ENCODE peak calls at places on chromosome 22, in ten cellular contexts. One of them, this sample, is unnamed.

GRCh38 chr22:38201718-38202436 is at the start of gene MAFF:
- DNase-seq in K562: peak
- DNase-seq in skeletal muscle cell: peak
- DNase-seq in mammary epithelial cell: peak
- DNase-seq in COLO829: peak
- DNase-seq in NCI-H1105 treated with DMSO at 0.1 percent for 48 hours: peak
- DNase-seq in heart left ventricle: peak
- DNase-seq in GM20000: peak
- DNase-seq in activated CD4-positive, CD25-positive, alpha-beta regulatory T cell treated with anti-CD3 and anti-CD28 coated beads, Interleukin-2, amount 50 U/mL, for 16 hours: peak
- DNase-seq in NCI-H2171 treated with DMSO at 0.1 percent for 48 hours: peak
- DNase-seq in this sample: peak

GRCh38 chr22:27546157-27546556 is 255.4 kb downstream of the MN1 start:
- DNase-seq in K562: no peak
- DNase-seq in skeletal muscle cell: no peak
- DNase-seq in mammary epithelial cell: no peak
- DNase-seq in COLO829: no peak
- DNase-seq in NCI-H1105 treated with DMSO at 0.1 percent for 48 hours: no peak
- DNase-seq in heart left ventricle: no peak
- DNase-seq in GM20000: no peak
- DNase-seq in activated CD4-positive, CD25-positive, alpha-beta regulatory T cell treated with anti-CD3 and anti-CD28 coated beads, Interleukin-2, amount 50 U/mL, for 16 hours: no peak
- DNase-seq in NCI-H2171 treated with DMSO at 0.1 percent for 48 hours: no peak
- DNase-seq in this sample: no peak

GRCh38 chr22:37354271-37355069 is 72.2 kb downstream of the CYTH4 start:
- DNase-seq in K562: no peak
- DNase-seq in skeletal muscle cell: no peak
- DNase-seq in mammary epithelial cell: no peak
- DNase-seq in COLO829: no peak
- DNase-seq in NCI-H1105 treated with DMSO at 0.1 percent for 48 hours: no peak
- DNase-seq in heart left ventricle: no peak
- DNase-seq in GM20000: no peak
- DNase-seq in activated CD4-positive, CD25-positive, alpha-beta regulatory T cell treated with anti-CD3 and anti-CD28 coated beads, Interleukin-2, amount 50 U/mL, for 16 hours: no peak
- DNase-seq in NCI-H2171 treated with DMSO at 0.1 percent for 48 hours: peak
- DNase-seq in this sample: no peak

GRCh38 chr22:44024288-44024908 is at the start of gene PARVB:
- DNase-seq in K562: peak
- DNase-seq in skeletal muscle cell: no peak
- DNase-seq in mammary epithelial cell: no peak
- DNase-seq in COLO829: no peak
- DNase-seq in NCI-H1105 treated with DMSO at 0.1 percent for 48 hours: no peak
- DNase-seq in heart left ventricle: peak
- DNase-seq in GM20000: peak
- DNase-seq in activated CD4-positive, CD25-positive, alpha-beta regulatory T cell treated with anti-CD3 and anti-CD28 coated beads, Interleukin-2, amount 50 U/mL, for 16 hours: no peak
- DNase-seq in NCI-H2171 treated with DMSO at 0.1 percent for 48 hours: no peak
- DNase-seq in this sample: peak

GRCh38 chr22:35353318-35353717 is 27.6 kb upstream of the HMOX1 start:
- DNase-seq in K562: no peak
- DNase-seq in skeletal muscle cell: no peak
- DNase-seq in mammary epithelial cell: no peak
- DNase-seq in COLO829: no peak
- DNase-seq in NCI-H1105 treated with DMSO at 0.1 percent for 48 hours: no peak
- DNase-seq in heart left ventricle: no peak
- DNase-seq in GM20000: no peak
- DNase-seq in activated CD4-positive, CD25-positive, alpha-beta regulatory T cell treated with anti-CD3 and anti-CD28 coated beads, Interleukin-2, amount 50 U/mL, for 16 hours: no peak
- DNase-seq in NCI-H2171 treated with DMSO at 0.1 percent for 48 hours: no peak
- DNase-seq in this sample: no peak

GRCh38 chr22:20779813-20780148 is 5.9 kb downstream of the SERPIND1 start:
- DNase-seq in K562: no peak
- DNase-seq in skeletal muscle cell: no peak
- DNase-seq in mammary epithelial cell: no peak
- DNase-seq in COLO829: no peak
- DNase-seq in NCI-H1105 treated with DMSO at 0.1 percent for 48 hours: no peak
- DNase-seq in heart left ventricle: no peak
- DNase-seq in GM20000: no peak
- DNase-seq in activated CD4-positive, CD25-positive, alpha-beta regulatory T cell treated with anti-CD3 and anti-CD28 coated beads, Interleukin-2, amount 50 U/mL, for 16 hours: no peak
- DNase-seq in NCI-H2171 treated with DMSO at 0.1 percent for 48 hours: no peak
- DNase-seq in this sample: no peak

GRCh38 chr22:47122441-47123000 is 360.1 kb downstream of the TBC1D22A start:
- DNase-seq in K562: no peak
- DNase-seq in skeletal muscle cell: no peak
- DNase-seq in mammary epithelial cell: no peak
- DNase-seq in COLO829: no peak
- DNase-seq in NCI-H1105 treated with DMSO at 0.1 percent for 48 hours: no peak
- DNase-seq in heart left ventricle: peak
- DNase-seq in GM20000: no peak
- DNase-seq in activated CD4-positive, CD25-positive, alpha-beta regulatory T cell treated with anti-CD3 and anti-CD28 coated beads, Interleukin-2, amount 50 U/mL, for 16 hours: no peak
- DNase-seq in NCI-H2171 treated with DMSO at 0.1 percent for 48 hours: no peak
- DNase-seq in this sample: no peak

GRCh38 chr22:27554106-27554814 is 247.3 kb downstream of the MN1 start:
- DNase-seq in K562: no peak
- DNase-seq in skeletal muscle cell: no peak
- DNase-seq in mammary epithelial cell: no peak
- DNase-seq in COLO829: peak
- DNase-seq in NCI-H1105 treated with DMSO at 0.1 percent for 48 hours: no peak
- DNase-seq in heart left ventricle: no peak
- DNase-seq in GM20000: no peak
- DNase-seq in activated CD4-positive, CD25-positive, alpha-beta regulatory T cell treated with anti-CD3 and anti-CD28 coated beads, Interleukin-2, amount 50 U/mL, for 16 hours: no peak
- DNase-seq in NCI-H2171 treated with DMSO at 0.1 percent for 48 hours: no peak
- DNase-seq in this sample: no peak

GRCh38 chr22:37178350-37179125 is 9.5 kb downstream of the C1QTNF6 start:
- DNase-seq in K562: no peak
- DNase-seq in skeletal muscle cell: no peak
- DNase-seq in mammary epithelial cell: no peak
- DNase-seq in COLO829: no peak
- DNase-seq in NCI-H1105 treated with DMSO at 0.1 percent for 48 hours: no peak
- DNase-seq in heart left ventricle: no peak
- DNase-seq in GM20000: no peak
- DNase-seq in activated CD4-positive, CD25-positive, alpha-beta regulatory T cell treated with anti-CD3 and anti-CD28 coated beads, Interleukin-2, amount 50 U/mL, for 16 hours: no peak
- DNase-seq in NCI-H2171 treated with DMSO at 0.1 percent for 48 hours: no peak
- DNase-seq in this sample: no peak

GRCh38 chr22:19632671-19633148 is 81.6 kb upstream of the SEPTIN5 start:
- DNase-seq in K562: no peak
- DNase-seq in skeletal muscle cell: no peak
- DNase-seq in mammary epithelial cell: peak
- DNase-seq in COLO829: no peak
- DNase-seq in NCI-H1105 treated with DMSO at 0.1 percent for 48 hours: no peak
- DNase-seq in heart left ventricle: no peak
- DNase-seq in GM20000: no peak
- DNase-seq in activated CD4-positive, CD25-positive, alpha-beta regulatory T cell treated with anti-CD3 and anti-CD28 coated beads, Interleukin-2, amount 50 U/mL, for 16 hours: no peak
- DNase-seq in NCI-H2171 treated with DMSO at 0.1 percent for 48 hours: peak
- DNase-seq in this sample: no peak

GRCh38 chr22:20316844-20317401 is 2.9 kb downstream of the DGCR6L start:
- DNase-seq in K562: peak
- DNase-seq in skeletal muscle cell: no peak
- DNase-seq in mammary epithelial cell: no peak
- DNase-seq in COLO829: no peak
- DNase-seq in NCI-H1105 treated with DMSO at 0.1 percent for 48 hours: no peak
- DNase-seq in heart left ventricle: no peak
- DNase-seq in GM20000: no peak
- DNase-seq in activated CD4-positive, CD25-positive, alpha-beta regulatory T cell treated with anti-CD3 and anti-CD28 coated beads, Interleukin-2, amount 50 U/mL, for 16 hours: no peak
- DNase-seq in NCI-H2171 treated with DMSO at 0.1 percent for 48 hours: no peak
- DNase-seq in this sample: no peak

GRCh38 chr22:30605449-30606110 is 1.4 kb upstream of the TCN2 start:
- DNase-seq in K562: peak
- DNase-seq in skeletal muscle cell: no peak
- DNase-seq in mammary epithelial cell: peak
- DNase-seq in COLO829: peak
- DNase-seq in NCI-H1105 treated with DMSO at 0.1 percent for 48 hours: peak
- DNase-seq in heart left ventricle: no peak
- DNase-seq in GM20000: peak
- DNase-seq in activated CD4-positive, CD25-positive, alpha-beta regulatory T cell treated with anti-CD3 and anti-CD28 coated beads, Interleukin-2, amount 50 U/mL, for 16 hours: no peak
- DNase-seq in NCI-H2171 treated with DMSO at 0.1 percent for 48 hours: peak
- DNase-seq in this sample: no peak

GRCh38 chr22:49014227-49015201 is 813.2 kb downstream of the BRD1 start:
- DNase-seq in K562: no peak
- DNase-seq in skeletal muscle cell: no peak
- DNase-seq in mammary epithelial cell: no peak
- DNase-seq in COLO829: no peak
- DNase-seq in NCI-H1105 treated with DMSO at 0.1 percent for 48 hours: no peak
- DNase-seq in heart left ventricle: peak
- DNase-seq in GM20000: no peak
- DNase-seq in activated CD4-positive, CD25-positive, alpha-beta regulatory T cell treated with anti-CD3 and anti-CD28 coated beads, Interleukin-2, amount 50 U/mL, for 16 hours: no peak
- DNase-seq in NCI-H2171 treated with DMSO at 0.1 percent for 48 hours: no peak
- DNase-seq in this sample: peak

GRCh38 chr22:36924151-36924698 is 10.8 kb downstream of the CSF2RB start:
- DNase-seq in K562: no peak
- DNase-seq in skeletal muscle cell: no peak
- DNase-seq in mammary epithelial cell: no peak
- DNase-seq in COLO829: no peak
- DNase-seq in NCI-H1105 treated with DMSO at 0.1 percent for 48 hours: no peak
- DNase-seq in heart left ventricle: no peak
- DNase-seq in GM20000: no peak
- DNase-seq in activated CD4-positive, CD25-positive, alpha-beta regulatory T cell treated with anti-CD3 and anti-CD28 coated beads, Interleukin-2, amount 50 U/mL, for 16 hours: no peak
- DNase-seq in NCI-H2171 treated with DMSO at 0.1 percent for 48 hours: no peak
- DNase-seq in this sample: no peak

GRCh38 chr22:46701262-46701661 is 36.8 kb downstream of the CERK start:
- DNase-seq in K562: no peak
- DNase-seq in skeletal muscle cell: no peak
- DNase-seq in mammary epithelial cell: no peak
- DNase-seq in COLO829: no peak
- DNase-seq in NCI-H1105 treated with DMSO at 0.1 percent for 48 hours: no peak
- DNase-seq in heart left ventricle: no peak
- DNase-seq in GM20000: no peak
- DNase-seq in activated CD4-positive, CD25-positive, alpha-beta regulatory T cell treated with anti-CD3 and anti-CD28 coated beads, Interleukin-2, amount 50 U/mL, for 16 hours: no peak
- DNase-seq in NCI-H2171 treated with DMSO at 0.1 percent for 48 hours: no peak
- DNase-seq in this sample: no peak

GRCh38 chr22:46746620-46747019 is 8.6 kb upstream of the CERK start:
- DNase-seq in K562: no peak
- DNase-seq in skeletal muscle cell: no peak
- DNase-seq in mammary epithelial cell: no peak
- DNase-seq in COLO829: no peak
- DNase-seq in NCI-H1105 treated with DMSO at 0.1 percent for 48 hours: no peak
- DNase-seq in heart left ventricle: no peak
- DNase-seq in GM20000: no peak
- DNase-seq in activated CD4-positive, CD25-positive, alpha-beta regulatory T cell treated with anti-CD3 and anti-CD28 coated beads, Interleukin-2, amount 50 U/mL, for 16 hours: no peak
- DNase-seq in NCI-H2171 treated with DMSO at 0.1 percent for 48 hours: no peak
- DNase-seq in this sample: no peak

GRCh38 chr22:41528938-41529561 is 15.2 kb downstream of the POLR3H start:
- DNase-seq in K562: no peak
- DNase-seq in skeletal muscle cell: no peak
- DNase-seq in mammary epithelial cell: no peak
- DNase-seq in COLO829: no peak
- DNase-seq in NCI-H1105 treated with DMSO at 0.1 percent for 48 hours: no peak
- DNase-seq in heart left ventricle: no peak
- DNase-seq in GM20000: no peak
- DNase-seq in activated CD4-positive, CD25-positive, alpha-beta regulatory T cell treated with anti-CD3 and anti-CD28 coated beads, Interleukin-2, amount 50 U/mL, for 16 hours: no peak
- DNase-seq in NCI-H2171 treated with DMSO at 0.1 percent for 48 hours: no peak
- DNase-seq in this sample: no peak